ENCODE peak calls at places on chromosomes 5 and 9, in nine cellular contexts. S is GM23248; P is stomach; T is activated effector memory CD4-positive, alpha-beta T cell treated with Interleukin-2 at 50 U/mL for 16 hours; D is progenitor cell of endocrine pancreas; M is posterior cingulate gyrus; L is DND-41; O is NCI-H1930; I is ACHN. B is an unnamed sample.

GRCh38 chr9:137408651-137409405 is 14.1 kb downstream of the EXD3 start:
- DNase-seq in D (no peak), T (no peak), M (peak), P (no peak), I (no peak), L (no peak), S (no peak), O (no peak), B (no peak)

GRCh38 chr9:89796606-89797005 is 191.8 kb downstream of the GADD45G start:
- DNase-seq in M (peak), T (no peak), P (no peak), I (no peak), D (no peak), S (no peak), O (no peak), L (no peak), B (no peak)

GRCh38 chr9:127844821-127845359 is 9.6 kb downstream of the ENG start:
- DNase-seq in D (no peak), L (no peak), M (no peak), O (no peak), S (peak), P (no peak), T (no peak), I (no peak), B (no peak)

GRCh38 chr5:73948720-73949119 is 322.7 kb downstream of the ARHGEF28 start:
- DNase-seq in M (no peak), I (peak), P (no peak), D (no peak), O (no peak), T (no peak), S (peak), L (no peak), B (no peak)

GRCh38 chr5:81424728-81425127 is 30.8 kb upstream of the ACOT12 start:
- DNase-seq in O (no peak), T (no peak), L (no peak), D (no peak), S (no peak), I (no peak), P (no peak), M (no peak), B (no peak)

GRCh38 chr5:94345257-94345656 is 273.1 kb downstream of the KIAA0825 start:
- DNase-seq in I (no peak), P (no peak), O (no peak), M (no peak), T (no peak), S (no peak), L (peak), D (no peak), B (no peak)

GRCh38 chr9:93136693-93137092 is 2.6 kb upstream of the NINJ1 start:
- DNase-seq in S (no peak), P (no peak), T (no peak), D (no peak), I (no peak), M (no peak), O (no peak), L (no peak), B (no peak)

GRCh38 chr9:2014148-2014547 is 999 bp upstream of the SMARCA2 start:
- DNase-seq in S (peak), O (no peak), L (no peak), D (no peak), I (no peak), M (no peak), T (no peak), P (no peak), B (no peak)

GRCh38 chr5:24621809-24622208 is 23.0 kb downstream of the CDH10 start:
- DNase-seq in L (peak), P (no peak), O (no peak), T (no peak), M (no peak), S (peak), D (no peak), I (peak), B (no peak)

B was measured in B cell.